ENCODE peak calls at places on chromosomes 5 and 9, in seven cellular contexts. Z, T, M, K, G, D and A are unnamed samples.

GRCh38 chr9:72509053-72509452 is 12.4 kb upstream of the TMC1 start:
- DNase-seq in T (no peak), M (no peak), G (no peak), K (peak; percentile 56), Z (no peak), D (no peak), A (no peak)

GRCh38 chr5:126597156-126597555 is 2.1 kb upstream of the ALDH7A1 start:
- DNase-seq in Z (no peak), G (no peak), D (no peak), M (no peak), K (peak; percentile 87), T (no peak), A (no peak)

GRCh38 chr5:72472666-72473422 is 34.4 kb downstream of the ZNF366 start:
- DNase-seq in M (no peak), Z (no peak), T (no peak), K (peak; percentile 75), G (no peak), D (no peak), A (no peak)

GRCh38 chr5:84682531-84682930 is 297.9 kb upstream of the EDIL3 start:
- DNase-seq in D (no peak), K (no peak), T (no peak), Z (no peak), G (no peak), M (no peak), A (no peak)

GRCh38 chr5:89470658-89471057 is 587.7 kb upstream of the MEF2C start:
- DNase-seq in Z (no peak), D (no peak), T (no peak), K (no peak), G (no peak), M (no peak), A (no peak)

GRCh38 chr9:6584881-6585597 is 60.5 kb downstream of the GLDC start:
- DNase-seq in M (no peak), G (peak; percentile 52), K (peak; percentile 61), T (peak; percentile 32), D (no peak), Z (no peak), A (peak; percentile 6)

GRCh38 chr9:92738661-92739081 is 26.0 kb downstream of the BICD2 start:
- DNase-seq in G (peak; percentile 66), D (peak; percentile 51), T (no peak), K (no peak), M (no peak), Z (no peak), A (no peak)

GRCh38 chr5:76439929-76440328 is 36.8 kb downstream of the IQGAP2 start:
- DNase-seq in G (no peak), Z (no peak), K (no peak), D (no peak), M (no peak), T (no peak), A (no peak)

GRCh38 chr9:133934512-133935221 is 57.5 kb downstream of the VAV2 start:
- DNase-seq in D (no peak), Z (no peak), T (no peak), K (no peak), M (no peak), G (no peak), A (no peak)

GRCh38 chr5:38831909-38832308 is 13.9 kb upstream of the OSMR start:
- DNase-seq in G (no peak), Z (no peak), D (no peak), T (no peak), K (peak; percentile 54), M (peak; percentile 30), A (peak; percentile 71)

GRCh38 chr5:155983954-155984353 is 343.0 kb upstream of the SGCD start:
- DNase-seq in Z (no peak), M (no peak), D (no peak), G (no peak), T (no peak), K (peak; percentile 1), A (no peak)